ENCODE peak calls at places on chromosomes 13 and 19, in four cellular contexts. M is stomach, A is A549, J is GM23338. G is an unnamed sample.

GRCh38 chr13:97401421-97401820 is 32.5 kb upstream of the RAP2A start:
- DNase-seq in M (no peak), A (no peak), J (no peak), G (no peak)

GRCh38 chr13:104920091-104920490 is 1615.4 kb downstream of the EFNB2 start:
- DNase-seq in M (no peak), A (no peak), J (no peak), G (no peak)

GRCh38 chr13:102642475-102642874 is 45.7 kb downstream of the TPP2 start:
- DNase-seq in M (peak), A (no peak), J (no peak), G (no peak)

GRCh38 chr13:30796833-30797601 is 61.7 kb downstream of the ALOX5AP start:
- DNase-seq in M (no peak), A (no peak), J (no peak), G (no peak)

GRCh38 chr19:1175020-1175419 is 952 bp upstream of the SBNO2 start:
- DNase-seq in M (no peak), A (no peak), J (no peak), G (no peak)

GRCh38 chr13:23321534-23322241 is 111.8 kb downstream of the SACS start:
- DNase-seq in M (no peak), A (peak), J (no peak), G (peak)

GRCh38 chr19:46608178-46608577 is 7.0 kb downstream of the CALM3 start:
- DNase-seq in M (no peak), A (no peak), J (no peak), G (no peak)

GRCh38 chr13:41284512-41285288 is 21.3 kb upstream of the MTRF1 start:
- DNase-seq in M (peak), A (peak), J (no peak), G (peak)

GRCh38 chr13:86684402-86684801 is 885.2 kb upstream of the SLITRK6 start:
- DNase-seq in M (no peak), A (no peak), J (no peak), G (no peak)

GRCh38 chr19:29467824-29468401 is 57.9 kb upstream of the VSTM2B start:
- DNase-seq in M (no peak), A (peak), J (peak), G (peak)

GRCh38 chr19:14061751-14062557 is at the start of gene PALM3:
- DNase-seq in M (peak), A (no peak), J (no peak), G (no peak)

GRCh38 chr13:73922728-73923393 is 211.3 kb downstream of the KLF12 start:
- DNase-seq in M (no peak), A (no peak), J (no peak), G (peak)

GRCh38 chr19:39111593-39112199 is 13.9 kb upstream of the PAK4 start:
- DNase-seq in M (no peak), A (peak), J (no peak), G (no peak)

GRCh38 chr13:98182589-98182988 is 5.5 kb upstream of the RNF113B start:
- DNase-seq in M (no peak), A (no peak), J (no peak), G (no peak)

GRCh38 chr13:36815069-36815468 is 4.0 kb upstream of the RFXAP start:
- DNase-seq in M (no peak), A (peak), J (peak), G (no peak)

GRCh38 chr19:28239270-28239669 is 973.7 kb downstream of the UQCRFS1 start:
- DNase-seq in M (no peak), A (peak), J (peak), G (no peak)

GRCh38 chr19:7856679-7857663 is 17.2 kb downstream of the PRR36 start:
- DNase-seq in M (no peak), A (no peak), J (peak), G (no peak)

GRCh38 chr19:12834976-12835757 is 788 bp upstream of the RTBDN start:
- DNase-seq in M (peak), A (peak), J (peak), G (no peak)

GRCh38 chr19:6779204-6779603 is 6.7 kb downstream of the VAV1 start:
- DNase-seq in M (no peak), A (no peak), J (no peak), G (no peak)

GRCh38 chr19:5964816-5965565 is 12.9 kb downstream of the RANBP3 start:
- DNase-seq in M (no peak), A (no peak), J (no peak), G (no peak)

GRCh38 chr13:106036870-106037269 is 498.6 kb downstream of the EFNB2 start:
- DNase-seq in M (no peak), A (peak), J (peak), G (no peak)
- TF ChIP-seq CTCF in M (no peak), A (no peak), J (no peak), G (no peak)

GRCh38 chr13:34038326-34039068 is 220.5 kb downstream of the RFC3 start:
- DNase-seq in M (no peak), A (no peak), J (no peak), G (no peak)
- TF ChIP-seq CTCF in M (no peak), A (no peak), J (no peak), G (no peak)

GRCh38 chr19:15251749-15252397 is 19.6 kb upstream of the EPHX3 start:
- DNase-seq in M (peak), A (peak), J (peak), G (peak)
- TF ChIP-seq CTCF in M (no peak), A (no peak), J (peak), G (peak)

GRCh38 chr13:27177852-27178251 is 6.2 kb upstream of the USP12 start:
- DNase-seq in M (no peak), A (no peak), J (peak), G (no peak)
- TF ChIP-seq CTCF in M (no peak), A (no peak), J (peak), G (peak)

GRCh38 chr13:48782429-48782840 is 128.7 kb downstream of the CYSLTR2 start:
- DNase-seq in M (no peak), A (peak), J (no peak), G (no peak)

GRCh38 chr13:48784906-48785555 is 131.3 kb downstream of the CYSLTR2 start:
- DNase-seq in M (no peak), A (no peak), J (no peak), G (no peak)

GRCh38 chr13:48780713-48781341 is 127.1 kb downstream of the CYSLTR2 start:
- DNase-seq in M (no peak), A (no peak), J (no peak), G (no peak)

GRCh38 chr13:48783831-48784230 is 130.1 kb downstream of the CYSLTR2 start:
- DNase-seq in M (no peak), A (no peak), J (no peak), G (no peak)

DNA sequence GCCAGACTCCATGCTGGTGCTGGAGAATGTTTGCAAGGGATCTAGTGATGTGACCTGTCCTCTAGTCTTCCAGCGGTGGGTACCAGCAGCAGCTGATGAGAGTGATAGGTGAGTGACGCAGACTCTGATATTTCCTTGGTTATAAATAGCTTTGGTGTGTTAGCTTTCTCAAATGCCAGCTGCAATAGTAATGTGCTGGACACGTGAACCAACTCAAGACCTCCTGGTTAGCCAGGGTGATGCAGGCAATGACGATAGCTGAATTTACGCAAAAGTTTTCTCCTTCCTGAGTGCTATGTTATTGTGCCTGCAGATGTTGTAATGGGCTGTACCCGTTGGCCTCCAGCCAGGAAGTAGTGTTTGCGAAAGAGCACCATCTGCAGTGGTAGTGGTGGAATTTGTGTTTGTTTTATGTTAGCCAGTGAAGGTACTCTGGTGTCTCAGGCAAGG is 129.5 kb downstream of the CYSLTR2 start:
- DNase-seq in M (peak), A (peak), J (no peak), G (peak)
- TF ChIP-seq CTCF in M (no peak), A (no peak), J (no peak), G (peak)

GRCh38 chr13:113318956-113319355 is 21.9 kb downstream of the LAMP1 start:
- DNase-seq in M (no peak), A (no peak), J (no peak), G (no peak)
- TF ChIP-seq CTCF in M (no peak), A (no peak), J (no peak), G (no peak)

GRCh38 chr13:27508802-27509201 is 58.4 kb upstream of the MTIF3 start:
- DNase-seq in M (no peak), A (no peak), J (no peak), G (no peak)

GRCh38 chr13:27504541-27504940 is 54.2 kb upstream of the MTIF3 start:
- DNase-seq in M (no peak), A (no peak), J (no peak), G (no peak)

GRCh38 chr13:27504126-27504525 is 53.8 kb upstream of the MTIF3 start:
- DNase-seq in M (no peak), A (no peak), J (no peak), G (no peak)

GRCh38 chr13:27510082-27510481 is 59.7 kb upstream of the MTIF3 start:
- DNase-seq in M (no peak), A (no peak), J (no peak), G (no peak)

GRCh38 chr13:27505792-27506191 is 55.4 kb upstream of the MTIF3 start:
- DNase-seq in M (no peak), A (no peak), J (no peak), G (no peak)
- TF ChIP-seq CTCF in M (no peak), A (no peak), J (no peak), G (no peak)

GRCh38 chr19:15454371-15454800 is 4.6 kb upstream of the WIZ start:
- DNase-seq in M (peak), A (peak), J (no peak), G (no peak)
- TF ChIP-seq CTCF in M (no peak), A (no peak), J (peak), G (peak)

GRCh38 chr13:29472317-29472961 is 123.0 kb downstream of the SLC7A1 start:
- DNase-seq in M (peak), A (peak), J (peak), G (peak)
- TF ChIP-seq CTCF in M (no peak), A (peak), J (peak), G (peak)

DNA sequence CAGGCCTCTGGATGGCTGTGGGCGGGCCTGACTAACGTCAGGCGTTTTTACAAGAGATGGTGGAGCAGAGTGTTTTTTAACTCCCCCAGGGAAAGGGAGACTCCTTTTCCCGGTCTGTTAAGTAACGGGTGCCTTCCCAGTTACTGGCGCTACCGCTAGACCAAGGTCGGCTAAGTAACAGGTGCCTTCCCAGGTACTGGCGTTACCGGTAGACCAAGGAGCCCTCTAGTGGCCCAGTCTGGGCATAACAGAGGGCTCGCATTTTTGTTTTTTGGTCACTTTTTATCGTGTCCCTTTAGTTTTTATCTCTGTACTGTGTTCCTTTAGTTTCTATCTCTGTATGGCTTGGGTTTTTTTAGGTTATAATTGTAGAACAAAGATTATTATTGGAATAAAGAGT is 10.0 kb downstream of the ZNF383 start:
- DNase-seq in M (no peak), A (peak), J (peak), G (no peak)
- TF ChIP-seq CTCF in M (no peak), A (peak), J (peak), G (peak)